ENCODE peak calls at places on chromosomes 6 and 20, in nine cellular contexts. H, E, T, Y, Z, I, R, B and P are unnamed samples.

GRCh38 chr20:61744691-61745396 is 320.8 kb downstream of the TAF4 start:
- DNase-seq in H (no peak), E (no peak), T (no peak), Y (no peak), Z (peak; percentile 34), I (no peak), R (no peak), B (peak; percentile 19), P (no peak)

GRCh38 chr6:82113231-82113630 is 134.3 kb downstream of the IBTK start:
- DNase-seq in H (no peak), E (no peak), T (no peak), Y (no peak), Z (no peak), I (no peak), R (no peak), B (no peak), P (no peak)

GRCh38 chr20:17938889-17939619 is 29.5 kb downstream of the SNX5 start:
- DNase-seq in H (peak; percentile 77), E (peak; percentile 82), T (peak; percentile 75), Y (peak; percentile 74), Z (peak; percentile 80), I (peak; percentile 57), R (peak; percentile 80), B (peak; percentile 29), P (peak; percentile 77)

GRCh38 chr6:25953733-25954132 is 8.9 kb upstream of the TRIM38 start:
- DNase-seq in H (no peak), E (no peak), T (no peak), Y (no peak), Z (no peak), I (no peak), R (no peak), B (no peak), P (no peak)

GRCh38 chr6:81938991-81939773 is 186.7 kb upstream of the TENT5A start:
- DNase-seq in H (no peak), E (no peak), T (no peak), Y (no peak), Z (no peak), I (no peak), R (no peak), B (peak; percentile 43), P (no peak)

GRCh38 chr6:25166955-25167753 is 112.0 kb upstream of the CARMIL1 start:
- DNase-seq in H (no peak), E (no peak), T (no peak), Y (no peak), Z (no peak), I (no peak), R (no peak), B (no peak), P (no peak)

GRCh38 chr6:128323011-128323410 is 197.4 kb downstream of the PTPRK start:
- DNase-seq in H (no peak), E (no peak), T (no peak), Y (no peak), Z (no peak), I (no peak), R (no peak), B (no peak), P (no peak)

GRCh38 chr6:26272171-26272631 is 92.8 kb upstream of the BTN3A2 start:
- DNase-seq in H (no peak), E (peak; percentile 79), T (peak; percentile 64), Y (no peak), Z (peak; percentile 58), I (peak; percentile 50), R (peak; percentile 27), B (peak; percentile 54), P (no peak)

GRCh38 chr20:32474009-32474716 is 111.0 kb downstream of the NOL4L start:
- DNase-seq in H (no peak), E (no peak), T (no peak), Y (no peak), Z (no peak), I (no peak), R (no peak), B (no peak), P (no peak)

GRCh38 chr6:117615981-117616961 is 14.0 kb upstream of the GOPC start:
- DNase-seq in H (no peak), E (peak; percentile 50), T (no peak), Y (no peak), Z (no peak), I (no peak), R (no peak), B (no peak), P (no peak)

GRCh38 chr6:117530467-117531242 is 48.2 kb downstream of the DCBLD1 start:
- DNase-seq in H (no peak), E (no peak), T (no peak), Y (no peak), Z (no peak), I (no peak), R (no peak), B (no peak), P (no peak)

GRCh38 chr6:43509142-43509983 is 783 bp downstream of the LRRC73 start:
- DNase-seq in H (peak; percentile 81), E (peak; percentile 40), T (peak; percentile 54), Y (no peak), Z (peak; percentile 54), I (no peak), R (no peak), B (no peak), P (no peak)

GRCh38 chr6:169118346-169118830 is 135.3 kb downstream of the THBS2 start:
- DNase-seq in H (no peak), E (no peak), T (no peak), Y (no peak), Z (no peak), I (no peak), R (no peak), B (no peak), P (no peak)

GRCh38 chr6:13708679-13709261 is 2.9 kb downstream of the RANBP9 start:
- DNase-seq in H (no peak), E (no peak), T (no peak), Y (no peak), Z (no peak), I (no peak), R (no peak), B (peak; percentile 33), P (no peak)

GRCh38 chr20:58138395-58138794 is 90.1 kb downstream of the ANKRD60 start:
- DNase-seq in H (no peak), E (no peak), T (no peak), Y (no peak), Z (no peak), I (no peak), R (no peak), B (no peak), P (no peak)

GRCh38 chr6:132730560-132730959 is 16.7 kb upstream of the VNN1 start:
- DNase-seq in H (no peak), E (no peak), T (no peak), Y (no peak), Z (no peak), I (no peak), R (no peak), B (peak; percentile 50), P (no peak)

GRCh38 chr20:57756213-57756612 is 46.4 kb upstream of the PMEPA1 start:
- DNase-seq in H (no peak), E (no peak), T (no peak), Y (no peak), Z (no peak), I (no peak), R (no peak), B (no peak), P (no peak)

GRCh38 chr6:69631552-69632346 is 165.1 kb downstream of the LMBRD1 start:
- DNase-seq in H (no peak), E (no peak), T (no peak), Y (peak; percentile 24), Z (no peak), I (no peak), R (no peak), B (no peak), P (peak; percentile 29)

GRCh38 chr20:4661191-4661590 is 60.5 kb upstream of the PRND start:
- DNase-seq in H (no peak), E (peak; percentile 16), T (no peak), Y (no peak), Z (no peak), I (no peak), R (no peak), B (no peak), P (no peak)

DNA sequence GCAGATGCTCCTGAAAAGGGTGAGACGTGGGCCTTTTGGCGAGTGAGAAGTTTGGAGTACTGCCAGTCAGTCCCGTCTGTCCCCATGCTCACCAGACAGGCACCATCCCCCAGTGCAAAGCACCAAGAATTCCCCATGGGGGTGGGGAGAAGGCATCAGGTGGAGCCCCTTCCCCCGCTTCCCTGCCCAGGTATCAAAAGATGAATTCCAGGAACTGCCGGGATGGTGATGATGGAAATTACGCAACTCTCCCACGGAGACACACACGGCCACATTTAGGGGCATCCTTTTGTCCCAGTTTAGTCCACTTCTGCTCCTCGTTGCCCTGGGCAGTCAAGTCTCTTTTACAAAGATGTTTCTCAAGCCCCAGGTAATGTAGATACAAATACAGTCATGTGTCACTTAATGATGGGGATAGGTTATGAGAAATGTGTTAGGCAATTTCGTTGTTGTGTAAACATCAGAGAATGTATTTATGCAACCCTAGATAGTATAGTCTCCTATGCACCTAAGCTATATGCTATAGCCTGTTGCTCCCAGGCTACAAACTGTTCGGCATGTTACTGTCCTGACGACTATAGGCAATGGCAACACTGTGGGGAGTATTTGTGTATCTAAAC is 73.3 kb upstream of the SRSF6 start:
- DNase-seq in H (no peak), E (no peak), T (no peak), Y (no peak), Z (no peak), I (no peak), R (no peak), B (no peak), P (no peak)
- TF ChIP-seq CTCF in H (no peak), E (no peak), T (no peak), Y (no peak), Z (no peak), I (no peak), R (no peak), B (no peak), P (no peak)

GRCh38 chr6:37382954-37383353 is 29.2 kb downstream of the RNF8 start:
- DNase-seq in H (no peak), E (no peak), T (no peak), Y (no peak), Z (no peak), I (no peak), R (no peak), B (no peak), P (no peak)
- TF ChIP-seq CTCF in H (no peak), E (no peak), T (no peak), Y (no peak), Z (no peak), I (no peak), R (no peak), B (no peak), P (no peak)

DNA sequence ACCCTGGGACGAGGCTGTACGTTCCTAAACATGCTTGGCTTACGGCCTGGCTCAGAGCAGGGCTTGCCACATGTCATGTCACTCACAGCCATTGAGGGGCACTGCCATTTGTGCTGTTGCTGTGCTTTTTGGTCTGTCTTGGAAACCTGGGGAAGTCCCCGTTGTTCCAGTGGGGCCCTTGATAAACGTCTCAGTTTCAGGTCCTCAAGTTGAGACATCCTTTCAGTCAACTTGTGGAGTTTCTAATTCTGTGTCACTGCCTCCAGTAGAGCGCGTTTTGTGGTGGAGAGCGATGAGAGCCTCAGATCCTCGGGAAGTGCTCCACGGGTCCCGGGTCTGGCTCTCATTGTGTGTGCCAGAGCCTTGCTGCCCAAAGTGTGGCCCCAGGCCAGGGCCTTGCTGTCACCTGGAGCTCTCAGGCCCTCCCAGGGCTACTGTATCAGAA is 43.0 kb upstream of the CCR6 start:
- DNase-seq in H (no peak), E (no peak), T (no peak), Y (peak; percentile 69), Z (no peak), I (no peak), R (peak; percentile 69), B (no peak), P (peak; percentile 77)
- TF ChIP-seq CTCF in H (no peak), E (no peak), T (no peak), Y (peak; percentile 65), Z (no peak), I (no peak), R (peak; percentile 79), B (no peak), P (peak; percentile 66)

GRCh38 chr6:35496851-35497570 is at the start of gene TEAD3:
- DNase-seq in H (peak; percentile 84), E (peak; percentile 89), T (peak; percentile 88), Y (peak; percentile 95), Z (peak; percentile 78), I (peak; percentile 78), R (peak; percentile 97), B (peak; percentile 76), P (peak; percentile 93)
- TF ChIP-seq CTCF in H (no peak), E (no peak), T (no peak), Y (peak; percentile 31), Z (no peak), I (peak; percentile 3), R (no peak), B (no peak), P (no peak)